ENCODE peak calls at places on chromosomes 5 and 9, in four cellular contexts. One of them, this sample, is unnamed.

GRCh38 chr9:134155812-134156360 is 8.5 kb downstream of the RNU6ATAC start:
- DNase-seq in right lobe of liver: no peak
- DNase-seq in kidney: no peak
- DNase-seq in IMR-90: no peak
- DNase-seq in this sample: no peak

GRCh38 chr9:85483214-85483613 is 258.5 kb downstream of the AGTPBP1 start:
- DNase-seq in IMR-90: no peak
- DNase-seq in kidney: no peak
- DNase-seq in right lobe of liver: no peak
- DNase-seq in this sample: no peak

GRCh38 chr5:107671742-107672211 is 1.0 kb upstream of the EFNA5 start:
- DNase-seq in right lobe of liver: no peak
- DNase-seq in IMR-90: peak; percentile 52
- DNase-seq in kidney: peak; percentile 77
- DNase-seq in this sample: no peak

GRCh38 chr9:136614372-136614922 is 48.3 kb upstream of the EGFL7 start:
- DNase-seq in kidney: peak; percentile 87
- DNase-seq in IMR-90: peak; percentile 89
- DNase-seq in right lobe of liver: no peak
- DNase-seq in this sample: no peak

GRCh38 chr9:99592834-99593584 is 228.7 kb upstream of the NR4A3 start:
- DNase-seq in IMR-90: no peak
- DNase-seq in kidney: no peak
- DNase-seq in right lobe of liver: no peak
- DNase-seq in this sample: no peak

GRCh38 chr5:10639846-10640368 is 76.0 kb downstream of the ANKRD33B start:
- DNase-seq in right lobe of liver: no peak
- DNase-seq in IMR-90: no peak
- DNase-seq in kidney: no peak
- DNase-seq in this sample: no peak

GRCh38 chr9:132637351-132637750 is 32.4 kb downstream of the DDX31 start:
- DNase-seq in kidney: no peak
- DNase-seq in right lobe of liver: no peak
- DNase-seq in IMR-90: no peak
- DNase-seq in this sample: no peak

GRCh38 chr9:125262217-125262991 is 778 bp downstream of the GAPVD1 start:
- DNase-seq in right lobe of liver: no peak
- DNase-seq in kidney: no peak
- DNase-seq in IMR-90: no peak
- DNase-seq in this sample: no peak

GRCh38 chr9:6239694-6240093 is 24.1 kb downstream of the IL33 start:
- DNase-seq in IMR-90: peak; percentile 5
- DNase-seq in right lobe of liver: no peak
- DNase-seq in kidney: no peak
- DNase-seq in this sample: no peak

GRCh38 chr5:154405078-154405792 is 40.6 kb upstream of the SAP30L start:
- DNase-seq in IMR-90: peak; percentile 68
- DNase-seq in kidney: peak; percentile 92
- DNase-seq in right lobe of liver: peak; percentile 81
- DNase-seq in this sample: peak; percentile 28

GRCh38 chr5:111151998-111152397 is 59.9 kb downstream of the WDR36 start:
- DNase-seq in right lobe of liver: no peak
- DNase-seq in kidney: no peak
- DNase-seq in IMR-90: no peak
- DNase-seq in this sample: no peak

GRCh38 chr5:53335115-53335514 is 145.3 kb upstream of the FST start:
- DNase-seq in IMR-90: peak; percentile 34
- DNase-seq in right lobe of liver: peak; percentile 48
- DNase-seq in kidney: no peak
- DNase-seq in this sample: no peak

GRCh38 chr5:1594336-1595106 is 70.8 kb upstream of the LPCAT1 start:
- DNase-seq in kidney: peak; percentile 93
- DNase-seq in right lobe of liver: peak; percentile 83
- DNase-seq in IMR-90: no peak
- DNase-seq in this sample: no peak

GRCh38 chr5:140322751-140323731 is 20.1 kb upstream of the PFDN1 start:
- DNase-seq in IMR-90: peak; percentile 98
- DNase-seq in kidney: peak; percentile 80
- DNase-seq in right lobe of liver: no peak
- DNase-seq in this sample: peak; percentile 80

GRCh38 chr9:125472926-125473701 is 211.5 kb downstream of the GAPVD1 start:
- DNase-seq in right lobe of liver: no peak
- DNase-seq in IMR-90: peak; percentile 73
- DNase-seq in kidney: no peak
- DNase-seq in this sample: no peak

GRCh38 chr9:4826417-4827166 is 33.8 kb downstream of the RCL1 start:
- DNase-seq in IMR-90: peak; percentile 60
- DNase-seq in kidney: no peak
- DNase-seq in right lobe of liver: no peak
- DNase-seq in this sample: no peak

GRCh38 chr5:75239681-75240080 is 3.0 kb upstream of the ANKRD31 start:
- DNase-seq in IMR-90: no peak
- DNase-seq in kidney: no peak
- DNase-seq in right lobe of liver: no peak
- DNase-seq in this sample: no peak

GRCh38 chr5:68435611-68436010 is 220.1 kb downstream of the PIK3R1 start:
- DNase-seq in IMR-90: no peak
- DNase-seq in kidney: no peak
- DNase-seq in right lobe of liver: no peak
- DNase-seq in this sample: no peak

GRCh38 chr5:122095158-122095557 is 17.1 kb upstream of the LOX start:
- DNase-seq in kidney: no peak
- DNase-seq in right lobe of liver: no peak
- DNase-seq in IMR-90: no peak
- DNase-seq in this sample: no peak

GRCh38 chr5:142319560-142320426 is 5.0 kb downstream of the SPRY4 start:
- DNase-seq in right lobe of liver: no peak
- DNase-seq in kidney: no peak
- DNase-seq in IMR-90: no peak
- DNase-seq in this sample: no peak

GRCh38 chr5:137563301-137563645 is 64.1 kb upstream of the SPOCK1 start:
- DNase-seq in right lobe of liver: no peak
- DNase-seq in IMR-90: no peak
- DNase-seq in kidney: no peak
- DNase-seq in this sample: no peak

GRCh38 chr9:137951107-137951506 is 73.5 kb downstream of the CACNA1B start:
- DNase-seq in kidney: no peak
- DNase-seq in right lobe of liver: no peak
- DNase-seq in IMR-90: no peak
- DNase-seq in this sample: no peak

GRCh38 chr9:94888775-94889174 is 162.3 kb downstream of the AOPEP start:
- DNase-seq in right lobe of liver: no peak
- DNase-seq in IMR-90: no peak
- DNase-seq in kidney: no peak
- DNase-seq in this sample: no peak

GRCh38 chr9:37920471-37921167 is 16.7 kb upstream of the SLC25A51 start:
- DNase-seq in IMR-90: no peak
- DNase-seq in kidney: no peak
- DNase-seq in right lobe of liver: no peak
- DNase-seq in this sample: no peak

GRCh38 chr5:158384535-158385421 is 525.8 kb upstream of the CLINT1 start:
- DNase-seq in right lobe of liver: no peak
- DNase-seq in IMR-90: peak; percentile 97
- DNase-seq in kidney: no peak
- DNase-seq in this sample: peak; percentile 77

GRCh38 chr5:135110941-135111596 is 77.0 kb upstream of the PITX1 start:
- DNase-seq in kidney: no peak
- DNase-seq in right lobe of liver: no peak
- DNase-seq in IMR-90: no peak
- DNase-seq in this sample: no peak

GRCh38 chr9:88826651-88827245 is 164.5 kb upstream of the S1PR3 start:
- DNase-seq in right lobe of liver: no peak
- DNase-seq in kidney: no peak
- DNase-seq in IMR-90: peak; percentile 75
- DNase-seq in this sample: no peak

GRCh38 chr5:94968507-94969095 is 316.3 kb downstream of the MCTP1 start:
- DNase-seq in IMR-90: peak; percentile 67
- DNase-seq in right lobe of liver: no peak
- DNase-seq in kidney: no peak
- DNase-seq in this sample: no peak

GRCh38 chr9:129270903-129271431 is 92.9 kb upstream of the IER5L start:
- DNase-seq in right lobe of liver: peak; percentile 29
- DNase-seq in kidney: peak; percentile 33
- DNase-seq in IMR-90: peak; percentile 44
- DNase-seq in this sample: no peak

DNA sequence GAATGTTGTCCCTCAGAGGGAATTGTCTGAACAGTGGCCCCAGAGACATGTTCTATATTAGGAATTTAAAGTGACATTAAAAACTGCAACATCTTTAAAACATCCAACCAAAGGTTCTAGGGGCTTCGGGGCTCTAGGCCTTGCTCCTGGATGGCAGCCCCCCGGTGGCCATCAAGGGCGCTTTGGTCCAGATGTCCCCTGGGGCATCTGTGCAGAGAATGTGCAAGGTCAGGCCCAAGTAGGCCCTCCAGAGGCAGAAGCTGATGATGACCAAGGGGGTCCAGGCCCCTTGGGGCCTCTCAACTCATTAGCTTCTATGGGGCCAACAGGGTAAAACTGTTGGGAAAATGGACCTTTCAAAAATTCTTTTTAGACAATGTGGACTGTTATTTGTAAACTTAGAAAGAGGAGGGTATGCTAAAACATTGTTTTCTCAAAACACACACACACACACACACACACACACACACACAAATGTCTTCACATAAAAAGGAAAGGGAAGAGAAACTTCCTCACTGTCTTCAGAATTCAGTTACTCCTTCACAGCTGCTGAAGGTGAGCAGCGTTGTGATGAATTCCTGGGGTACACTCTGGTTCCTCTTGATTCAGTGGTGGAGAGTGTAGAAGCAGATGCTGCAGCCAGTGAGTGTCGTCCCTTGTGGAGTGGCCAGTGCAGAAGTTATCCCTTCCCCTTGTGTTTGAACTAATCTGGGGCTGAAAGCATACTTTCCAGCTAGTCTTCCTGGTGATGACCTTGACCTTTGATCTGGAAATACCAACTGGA is 125.2 kb downstream of the WDR41 start:
- DNase-seq in IMR-90: no peak
- DNase-seq in kidney: no peak
- DNase-seq in right lobe of liver: no peak
- DNase-seq in this sample: no peak
- TF ChIP-seq CTCF in IMR-90: no peak
- TF ChIP-seq CTCF in kidney: no peak
- TF ChIP-seq CTCF in right lobe of liver: no peak
- TF ChIP-seq CTCF in this sample: no peak

DNA sequence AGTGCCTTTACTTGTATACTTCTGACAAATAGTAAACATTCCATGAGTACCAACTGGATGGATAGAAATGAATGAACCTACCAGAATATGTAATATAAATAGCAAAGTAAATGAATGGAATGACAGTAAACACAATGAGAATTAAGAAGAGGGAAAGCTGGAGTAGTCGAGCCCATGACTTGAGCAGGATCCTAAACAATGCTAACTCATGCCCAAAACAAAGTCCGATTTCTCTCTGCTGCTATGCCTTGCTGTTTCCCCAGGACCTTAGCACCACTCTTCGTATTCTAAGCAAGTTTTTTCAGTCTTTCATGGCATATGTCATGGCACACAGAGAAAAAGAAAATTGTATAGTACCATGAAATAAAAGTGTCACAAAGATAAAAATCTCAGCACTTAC is 1.8 kb downstream of the XPA start:
- DNase-seq in right lobe of liver: no peak
- DNase-seq in IMR-90: no peak
- DNase-seq in kidney: no peak
- DNase-seq in this sample: no peak
- H3K4me3 ChIP-seq in right lobe of liver: no peak overlapping the region
- H3K4me3 ChIP-seq in IMR-90: no peak overlapping the region
- H3K4me3 ChIP-seq in kidney: peak overlapping the region; percentile 64
- H3K4me3 ChIP-seq in this sample: no peak overlapping the region

GRCh38 chr5:172415615-172416275 is 38.6 kb downstream of the SH3PXD2B start:
- DNase-seq in right lobe of liver: no peak
- DNase-seq in kidney: no peak
- DNase-seq in IMR-90: no peak
- DNase-seq in this sample: no peak
- H3K27ac ChIP-seq in right lobe of liver: no peak overlapping the region
- H3K27ac ChIP-seq in kidney: no peak overlapping the region
- H3K27ac ChIP-seq in IMR-90: no peak overlapping the region
- H3K27ac ChIP-seq in this sample: no peak overlapping the region

GRCh38 chr9:127785933-127786772 is at the start of gene CDK9:
- DNase-seq in kidney: peak; percentile 97
- DNase-seq in IMR-90: peak; percentile 81
- DNase-seq in right lobe of liver: peak; percentile 94
- DNase-seq in this sample: peak; percentile 96
- TF ChIP-seq CTCF in kidney: peak; percentile 16
- TF ChIP-seq CTCF in IMR-90: no peak
- TF ChIP-seq CTCF in right lobe of liver: no peak
- TF ChIP-seq CTCF in this sample: no peak

GRCh38 chr5:180350711-180351110 is 2.4 kb downstream of the GFPT2 start:
- DNase-seq in right lobe of liver: no peak
- DNase-seq in kidney: peak; percentile 39
- DNase-seq in IMR-90: no peak
- DNase-seq in this sample: no peak
- H3K4me3 ChIP-seq in right lobe of liver: no peak overlapping the region
- H3K4me3 ChIP-seq in kidney: no peak overlapping the region
- H3K4me3 ChIP-seq in IMR-90: no peak overlapping the region
- H3K4me3 ChIP-seq in this sample: no peak overlapping the region

GRCh38 chr5:131430794-131431193 is 166.9 kb downstream of the CDC42SE2 start:
- DNase-seq in right lobe of liver: no peak
- DNase-seq in kidney: no peak
- DNase-seq in IMR-90: peak; percentile 58
- DNase-seq in this sample: no peak

GRCh38 chr5:131431794-131432193 is 167.9 kb downstream of the CDC42SE2 start:
- DNase-seq in IMR-90: no peak
- DNase-seq in right lobe of liver: no peak
- DNase-seq in kidney: no peak
- DNase-seq in this sample: no peak

GRCh38 chr5:131441184-131441583 is 177.3 kb downstream of the CDC42SE2 start:
- DNase-seq in right lobe of liver: no peak
- DNase-seq in kidney: no peak
- DNase-seq in IMR-90: no peak
- DNase-seq in this sample: no peak

GRCh38 chr5:131436081-131436480 is 172.2 kb downstream of the CDC42SE2 start:
- DNase-seq in right lobe of liver: no peak
- DNase-seq in IMR-90: no peak
- DNase-seq in kidney: no peak
- DNase-seq in this sample: no peak
- H3K27ac ChIP-seq in right lobe of liver: no peak overlapping the region
- H3K27ac ChIP-seq in IMR-90: no peak overlapping the region
- H3K27ac ChIP-seq in kidney: no peak overlapping the region
- H3K27ac ChIP-seq in this sample: no peak overlapping the region